ENCODE peak calls at places on chromosomes 12 and 14, in six cellular contexts. M is left ventricle myocardium inferior, V is body of pancreas, W is cardiac muscle cell, D is transverse colon, R is aorta. I is an unnamed sample. For H3K27me3, the result is how much of the 10 kb centered on the place peaks cover.

GRCh38 chr12:70241845-70242244 is 1.4 kb upstream of the CNOT2 start:
- DNase-seq in R (no peak), M (no peak), W (no peak), D (no peak), V (no peak), I (no peak)

GRCh38 chr12:14601692-14602091 is 34.0 kb upstream of the PLBD1 start:
- DNase-seq in M (no peak), V (no peak), R (no peak), D (no peak), W (no peak), I (no peak)

GRCh38 chr14:66284346-66284745 is 201.8 kb upstream of the CCDC196 start:
- DNase-seq in M (no peak), D (no peak), R (no peak), V (no peak), W (no peak), I (no peak)

GRCh38 chr12:15603461-15604085 is 185.6 kb downstream of the EPS8 start:
- DNase-seq in V (no peak), D (no peak), W (peak), M (no peak), R (no peak), I (no peak)

GRCh38 chr14:58864751-58865519 is 227.2 kb downstream of the DACT1 start:
- DNase-seq in M (no peak), W (no peak), V (no peak), R (no peak), D (no peak), I (no peak)

GRCh38 chr12:48988030-48988649 is 10.0 kb downstream of the WNT1 start:
- DNase-seq in W (peak), R (peak), M (no peak), D (peak), V (peak), I (peak)

GRCh38 chr14:20455355-20456300 is 602 bp downstream of the APEX1 start:
- DNase-seq in W (peak), R (peak), V (no peak), D (no peak), M (no peak), I (peak)

GRCh38 chr12:3962661-3963483 is 89.7 kb upstream of the PARP11 start:
- DNase-seq in W (peak), D (no peak), M (no peak), R (no peak), V (no peak), I (no peak)

GRCh38 chr12:54925319-54925718 is 59.2 kb downstream of the TESPA1 start:
- DNase-seq in W (no peak), D (no peak), R (no peak), M (no peak), V (no peak), I (no peak)

GRCh38 chr12:14473707-14474287 is 93.9 kb downstream of the PLBD1 start:
- DNase-seq in M (no peak), R (no peak), V (no peak), D (no peak), W (no peak), I (peak)

GRCh38 chr14:92443741-92444140 is 69.8 kb upstream of the RIN3 start:
- DNase-seq in W (no peak), D (no peak), M (no peak), R (peak), V (no peak), I (no peak)

GRCh38 chr12:58727526-58727925 is 192.8 kb downstream of the LRIG3 start:
- DNase-seq in M (no peak), R (no peak), V (no peak), D (no peak), W (no peak), I (no peak)

GRCh38 chr12:43576162-43576561 is 24.2 kb upstream of the ADAMTS20 start:
- DNase-seq in V (no peak), D (no peak), M (no peak), W (no peak), R (no peak), I (no peak)

GRCh38 chr14:81256289-81256960 is 35.7 kb upstream of the GTF2A1 start:
- DNase-seq in W (no peak), M (no peak), V (no peak), R (no peak), D (no peak), I (no peak)

GRCh38 chr12:117092886-117093285 is 6.3 kb downstream of the TESC start:
- DNase-seq in V (no peak), R (peak), W (no peak), D (no peak), M (no peak), I (no peak)

GRCh38 chr12:113664224-113664681 is 192.6 kb upstream of the LHX5 start:
- DNase-seq in R (no peak), V (no peak), D (no peak), W (no peak), M (no peak), I (no peak)

GRCh38 chr14:105999361-106000028 is 473.1 kb downstream of the TMEM121 start:
- DNase-seq in V (peak), R (no peak), D (peak), M (peak), W (no peak), I (peak)

GRCh38 chr12:66636771-66637170 is 42.1 kb downstream of the GRIP1 start:
- DNase-seq in W (no peak), R (no peak), D (no peak), M (peak), V (peak), I (no peak)

GRCh38 chr14:55869397-55870049 is 248.7 kb upstream of the PELI2 start:
- DNase-seq in M (no peak), V (no peak), R (no peak), D (no peak), W (no peak), I (no peak)

GRCh38 chr12:14366211-14366762 is 805 bp downstream of the ATF7IP start:
- DNase-seq in W (peak), M (no peak), R (no peak), D (no peak), V (no peak), I (no peak)

GRCh38 chr14:32022938-32023466 is 54.1 kb upstream of the ARHGAP5 start:
- DNase-seq in R (no peak), W (no peak), V (no peak), D (no peak), M (no peak), I (no peak)

GRCh38 chr12:121786441-121786825 is 7.1 kb downstream of the RHOF start:
- DNase-seq in W (no peak), V (peak), D (peak), M (no peak), R (no peak), I (no peak)

GRCh38 chr12:26123482-26123980 is 1.3 kb downstream of the BHLHE41 start:
- DNase-seq in R (no peak), D (no peak), V (no peak), M (no peak), W (no peak), I (no peak)

GRCh38 chr12:103955811-103956514 is 9.7 kb upstream of the TDG start:
- DNase-seq in W (peak), M (no peak), D (no peak), R (no peak), V (no peak), I (no peak)

GRCh38 chr14:20757963-20758362 is 10.2 kb upstream of the EDDM3B start:
- DNase-seq in W (peak), V (peak), R (no peak), M (no peak), D (peak), I (peak)

DNA sequence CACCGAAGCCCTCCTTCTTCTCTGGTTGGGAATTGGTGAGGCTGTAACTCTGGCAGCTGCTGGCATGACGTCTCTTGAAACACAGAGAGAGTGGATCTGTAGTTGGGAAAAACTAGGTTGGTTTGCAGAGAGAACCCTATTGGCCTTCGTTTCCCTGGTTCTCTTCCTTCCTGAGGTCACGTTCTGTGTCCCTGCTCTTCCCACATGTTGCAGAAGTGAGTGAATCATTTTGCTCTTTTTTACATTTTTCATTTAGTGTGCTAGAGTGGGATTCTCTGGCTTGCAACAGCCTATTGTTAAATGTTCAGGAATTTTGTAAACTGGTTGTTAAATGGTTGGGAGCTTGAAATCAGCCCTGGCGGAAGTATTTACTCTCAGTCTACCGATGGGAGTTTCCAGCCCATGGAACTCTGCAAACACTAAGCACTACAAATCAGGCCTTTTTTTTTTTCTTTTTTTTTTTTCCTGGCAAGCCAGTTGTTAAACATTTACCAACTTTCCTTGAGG is 26.8 kb upstream of the CKAP4 start:
- DNase-seq in R (no peak), W (no peak), V (peak), M (no peak), D (no peak), I (no peak)
- H3K27me3 ChIP-seq in R (under half), W (under half), V (under half), M (under half), D (under half), I (under half)

GRCh38 chr12:53744730-53745129 is 7.0 kb downstream of the CISTR start:
- DNase-seq in R (no peak), D (no peak), M (no peak), V (no peak), W (no peak), I (no peak)

GRCh38 chr12:53740130-53740491 is 11.7 kb downstream of the CISTR start:
- DNase-seq in W (no peak), D (no peak), V (no peak), M (no peak), R (no peak), I (no peak)

GRCh38 chr12:53746592-53747491 is 4.9 kb downstream of the CISTR start:
- DNase-seq in W (peak), V (peak), R (peak), D (peak), M (peak), I (peak)

GRCh38 chr12:53743277-53744129 is 8.3 kb downstream of the CISTR start:
- DNase-seq in V (peak), M (no peak), D (peak), R (no peak), W (peak), I (peak)

GRCh38 chr12:53744130-53744441 is 7.7 kb downstream of the CISTR start:
- DNase-seq in V (no peak), W (no peak), M (no peak), D (no peak), R (no peak), I (no peak)
- H3K27me3 ChIP-seq in V (under half), W (half or more), M (half or more), D (half or more), R (under half), I (half or more)

GRCh38 chr14:68527329-68527851 is 265.5 kb downstream of the ZFP36L1 start:
- DNase-seq in R (no peak), W (no peak), M (no peak), V (peak), D (no peak), I (no peak)

GRCh38 chr14:68523326-68523610 is 269.6 kb downstream of the ZFP36L1 start:
- DNase-seq in M (no peak), W (no peak), D (no peak), R (peak), V (no peak), I (no peak)

GRCh38 chr14:68523994-68524725 is 268.7 kb downstream of the ZFP36L1 start:
- DNase-seq in W (no peak), R (no peak), V (peak), D (no peak), M (no peak), I (no peak)

GRCh38 chr14:68526420-68527105 is 266.3 kb downstream of the ZFP36L1 start:
- DNase-seq in R (peak), D (no peak), W (no peak), V (peak), M (no peak), I (no peak)

GRCh38 chr14:68525516-68525915 is 267.4 kb downstream of the ZFP36L1 start:
- DNase-seq in M (no peak), V (no peak), R (no peak), W (no peak), D (no peak), I (no peak)
- H3K27me3 ChIP-seq in M (under half), V (under half), R (under half), W (under half), D (under half), I (under half)

DNA sequence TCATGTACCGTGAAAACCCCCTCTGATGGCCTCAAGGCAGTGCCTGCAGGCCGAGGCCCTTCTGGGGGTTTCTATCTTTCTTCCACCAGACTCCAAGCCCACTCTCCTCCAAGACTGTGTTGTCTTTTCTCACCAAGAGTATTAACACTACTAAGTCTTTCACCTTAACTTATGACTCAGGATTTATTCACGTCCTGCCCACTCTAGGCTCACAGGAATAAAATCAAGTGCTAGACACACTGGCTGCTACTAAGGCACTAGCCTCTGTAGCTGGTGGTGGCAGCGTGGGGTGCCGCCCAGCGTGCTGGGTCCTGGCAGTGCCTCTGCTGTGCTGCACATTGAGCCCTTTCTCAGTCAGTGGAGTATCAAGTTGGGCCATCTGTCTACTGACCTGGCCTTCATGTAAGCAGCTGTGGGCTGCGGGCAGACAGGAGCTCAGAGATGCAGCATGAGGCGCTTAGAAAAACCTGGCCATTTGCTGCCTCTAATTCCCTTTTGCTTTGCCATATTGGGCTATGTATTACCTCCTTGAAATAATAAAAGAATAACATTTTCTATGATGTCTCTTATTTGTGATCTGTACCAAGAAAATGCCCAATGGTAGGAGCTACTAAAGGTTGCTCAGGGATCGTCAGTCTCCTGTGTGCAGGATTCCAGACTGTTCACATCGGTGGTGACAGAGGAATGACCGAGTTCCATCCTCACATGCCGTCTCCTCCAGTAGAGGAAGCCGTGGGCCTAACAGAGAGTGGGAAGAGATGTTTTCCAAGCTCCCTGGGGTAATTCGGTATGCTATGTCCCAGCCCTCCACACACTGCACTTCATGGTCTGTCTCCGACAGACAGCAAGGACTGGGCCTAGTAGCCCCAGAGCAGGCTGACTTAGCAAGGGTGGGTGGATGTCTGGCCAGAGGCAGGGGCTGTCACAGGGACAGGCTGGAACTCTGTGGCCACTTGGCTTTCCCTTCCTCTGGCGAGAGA is 39.9 kb downstream of the MAX start:
- DNase-seq in R (no peak), V (no peak), W (no peak), M (no peak), D (no peak), I (no peak)
- H3K27me3 ChIP-seq in R (under half), V (under half), W (under half), M (under half), D (under half), I (under half)

GRCh38 chr12:11769723-11770514 is 120.4 kb downstream of the ETV6 start:
- DNase-seq in M (no peak), V (no peak), D (peak), R (no peak), W (no peak), I (no peak)
- H3K27me3 ChIP-seq in M (under half), V (under half), D (under half), R (under half), W (under half), I (under half)

DNA sequence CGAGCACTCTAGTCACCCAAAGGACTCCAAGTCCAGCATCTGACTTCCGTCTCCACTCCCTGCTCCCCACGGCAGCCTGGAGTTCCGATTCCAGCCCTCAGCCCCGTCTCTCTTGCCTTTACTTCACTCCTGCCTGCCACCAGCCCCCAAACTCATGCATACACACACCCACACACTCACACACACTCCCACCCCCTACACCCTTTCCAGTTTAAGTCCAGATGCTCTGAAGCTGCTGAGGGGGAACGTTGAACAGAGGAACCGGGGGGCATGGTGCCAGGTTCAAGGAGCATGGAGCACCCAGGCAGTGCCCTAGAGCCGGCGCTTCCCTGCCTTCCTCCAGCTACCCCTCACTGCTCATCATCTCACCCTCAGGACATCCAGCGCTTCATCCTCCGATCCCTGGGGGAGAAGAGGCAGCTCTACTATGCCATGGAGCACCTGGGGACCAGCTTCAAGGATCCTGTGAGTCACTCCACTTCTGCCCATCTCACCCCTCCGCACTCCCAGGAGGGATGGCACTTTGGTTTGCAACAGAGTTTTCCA is 3.3 kb downstream of the P3H3 start:
- DNase-seq in D (no peak), M (no peak), V (no peak), W (no peak), R (no peak), I (no peak)
- H3K27me3 ChIP-seq in D (under half), M (under half), V (under half), W (under half), R (under half), I (under half)